ENCODE peak calls at places on chromosomes 12 and 14, in seven cellular contexts. H is fibroblast of villous mesenchyme, D is foreskin fibroblast, V is mucosa of gallbladder, P is nephron progenitor cell, Z is HFF-Myc, B is keratinocyte. T is an unnamed sample.

GRCh38 chr12:107415066-107415465 is 270.5 kb upstream of the PWP1 start:
- DNase-seq in H (no peak), P (no peak), V (no peak), D (peak), B (no peak), Z (no peak), T (no peak)

GRCh38 chr12:105740970-105741725 is 397.6 kb downstream of the NUAK1 start:
- DNase-seq in D (peak), P (no peak), H (no peak), V (no peak), Z (no peak), B (no peak), T (peak)

GRCh38 chr14:52563120-52563519 is 10.5 kb downstream of the GPR137C start:
- DNase-seq in Z (peak), V (no peak), H (peak), P (no peak), B (no peak), D (peak), T (no peak)

GRCh38 chr12:105317942-105318614 is 12.4 kb upstream of the C12orf75 start:
- DNase-seq in D (no peak), V (no peak), Z (no peak), P (no peak), B (no peak), H (no peak), T (no peak)

GRCh38 chr12:38930994-38931393 is 25.6 kb upstream of the CPNE8 start:
- DNase-seq in H (no peak), P (no peak), V (no peak), B (no peak), Z (no peak), D (no peak), T (no peak)

GRCh38 chr12:98758331-98758730 is 113.2 kb downstream of the APAF1 start:
- DNase-seq in B (no peak), V (no peak), H (no peak), P (no peak), Z (no peak), D (peak), T (no peak)

GRCh38 chr12:70417121-70417520 is 51.0 kb downstream of the KCNMB4 start:
- DNase-seq in D (no peak), V (no peak), Z (no peak), P (no peak), H (no peak), B (no peak), T (no peak)

GRCh38 chr14:58572092-58572853 is 65.5 kb upstream of the DACT1 start:
- DNase-seq in P (peak), B (no peak), V (no peak), H (peak), D (peak), Z (no peak), T (no peak)

GRCh38 chr14:85313801-85314207 is 216.1 kb upstream of the FLRT2 start:
- DNase-seq in Z (no peak), V (no peak), P (no peak), D (no peak), H (peak), B (no peak), T (no peak)

GRCh38 chr14:78182722-78183121 is 12.5 kb downstream of the NRXN3 start:
- DNase-seq in B (no peak), D (no peak), P (no peak), V (no peak), H (no peak), Z (no peak), T (no peak)